ENCODE peak calls at places on chromosomes 5 and 9, in four cellular contexts. K is hepatocyte, W is fibroblast of villous mesenchyme, P is astrocyte of the cerebellum. L is an unnamed sample.
A peak's percentile ranks its signal among the peaks of the same experiment; 100 is the strongest.

GRCh38 chr5:25458628-25459027 is 813.9 kb upstream of the CDH10 start:
- DNase-seq in K (no peak), W (no peak), P (no peak), L (no peak)

GRCh38 chr9:86096382-86096781 is 3.0 kb downstream of the GOLM1 start:
- DNase-seq in K (peak; percentile 40), W (peak; percentile 67), P (no peak), L (peak; percentile 33)

GRCh38 chr9:101585740-101586139 is 9.0 kb downstream of the PPP3R2 start:
- DNase-seq in K (no peak), W (no peak), P (no peak), L (no peak)

GRCh38 chr5:2582507-2582906 is 169.0 kb downstream of the IRX2 start:
- DNase-seq in K (no peak), W (no peak), P (no peak), L (no peak)

GRCh38 chr9:6080154-6080716 is 64.8 kb upstream of the RANBP6 start:
- DNase-seq in K (peak; percentile 96), W (peak; percentile 92), P (peak; percentile 46), L (peak; percentile 92)

GRCh38 chr5:141155540-141156374 is 5.9 kb downstream of the PCDHB6 start:
- DNase-seq in K (no peak), W (no peak), P (no peak), L (no peak)

GRCh38 chr9:116656977-116657376 is 30.1 kb upstream of the TRIM32 start:
- DNase-seq in K (no peak), W (no peak), P (no peak), L (peak; percentile 68)

GRCh38 chr9:20604561-20604960 is 17.7 kb downstream of the MLLT3 start:
- DNase-seq in K (no peak), W (peak; percentile 75), P (no peak), L (no peak)

GRCh38 chr5:458547-459353 is 15.8 kb downstream of the EXOC3 start:
- DNase-seq in K (peak; percentile 51), W (peak; percentile 35), P (no peak), L (peak; percentile 49)

GRCh38 chr9:8706998-8707397 is 907.4 kb upstream of the DMAC1 start:
- DNase-seq in K (no peak), W (no peak), P (no peak), L (no peak)

GRCh38 chr5:36768450-36768849 is 108.1 kb upstream of the NIPBL start:
- DNase-seq in K (no peak), W (peak; percentile 3), P (no peak), L (no peak)

GRCh38 chr5:2753452-2754409 is 2.3 kb upstream of the IRX2 start:
- DNase-seq in K (peak; percentile 8), W (no peak), P (no peak), L (peak; percentile 41)

GRCh38 chr9:135326141-135326540 is 153.4 kb upstream of the PPP1R26 start:
- DNase-seq in K (no peak), W (no peak), P (no peak), L (no peak)

GRCh38 chr9:70352802-70353201 is 61.7 kb downstream of the KLF9 start:
- DNase-seq in K (no peak), W (peak; percentile 23), P (peak; percentile 5), L (peak; percentile 17)

GRCh38 chr5:107805819-107806218 is 135.1 kb upstream of the EFNA5 start:
- DNase-seq in K (no peak), W (no peak), P (no peak), L (no peak)

GRCh38 chr5:67404261-67405100 is 207.9 kb upstream of the CD180 start:
- DNase-seq in K (peak; percentile 53), W (no peak), P (no peak), L (peak; percentile 28)

GRCh38 chr5:61640631-61641030 is 308.6 kb downstream of the ZSWIM6 start:
- DNase-seq in K (no peak), W (no peak), P (no peak), L (no peak)

GRCh38 chr9:23596913-23597634 is 229.0 kb downstream of the ELAVL2 start:
- DNase-seq in K (no peak), W (no peak), P (no peak), L (no peak)

GRCh38 chr5:63963080-63963735 is 963 bp upstream of the HTR1A start:
- DNase-seq in K (peak; percentile 90), W (peak; percentile 68), P (peak; percentile 56), L (peak; percentile 68)

GRCh38 chr9:131629827-131630205 is 84.5 kb downstream of the PRRT1B start:
- DNase-seq in K (no peak), W (no peak), P (no peak), L (no peak)

GRCh38 chr9:69471433-69471832 is 146.4 kb downstream of the ENTREP1 start:
- DNase-seq in K (no peak), W (no peak), P (peak; percentile 38), L (no peak)

GRCh38 chr5:7881816-7882215 is 12.9 kb downstream of the MTRR start:
- DNase-seq in K (no peak), W (no peak), P (no peak), L (no peak)

GRCh38 chr9:132878695-132879064 is at the start of gene SPACA9:
- DNase-seq in K (peak; percentile 84), W (peak; percentile 52), P (no peak), L (peak; percentile 64)

GRCh38 chr9:69056416-69056815 is 20.9 kb downstream of the FXN start:
- DNase-seq in K (no peak), W (no peak), P (no peak), L (no peak)

GRCh38 chr5:158462349-158463114 is 603.6 kb upstream of the CLINT1 start:
- DNase-seq in K (no peak), W (no peak), P (no peak), L (no peak)

GRCh38 chr5:73295447-73295846 is 122.5 kb downstream of the TMEM174 start:
- DNase-seq in K (no peak), W (no peak), P (no peak), L (no peak)

GRCh38 chr5:159190170-159190569 is 19.2 kb downstream of the RNF145 start:
- DNase-seq in K (no peak), W (no peak), P (no peak), L (no peak)

GRCh38 chr5:166724284-166724683 is 1567.2 kb upstream of the WWC1 start:
- DNase-seq in K (peak; percentile 28), W (peak; percentile 40), P (no peak), L (no peak)

GRCh38 chr9:88747768-88748167 is 212.8 kb downstream of the NXNL2 start:
- DNase-seq in K (peak; percentile 83), W (peak; percentile 98), P (no peak), L (peak; percentile 93)

GRCh38 chr9:85319946-85320345 is 421.8 kb downstream of the AGTPBP1 start:
- DNase-seq in K (no peak), W (no peak), P (no peak), L (no peak)

GRCh38 chr5:180643191-180643851 is 6.1 kb downstream of the FLT4 start:
- DNase-seq in K (peak; percentile 2), W (no peak), P (no peak), L (no peak)

GRCh38 chr9:91119147-91119546 is 242.6 kb downstream of the AUH start:
- DNase-seq in K (no peak), W (peak; percentile 66), P (peak; percentile 18), L (peak; percentile 59)

GRCh38 chr5:128800377-128800776 is 164.9 kb upstream of the SLC27A6 start:
- DNase-seq in K (no peak), W (no peak), P (no peak), L (no peak)

GRCh38 chr9:114367406-114367805 is 20.4 kb downstream of the AKNA start:
- DNase-seq in K (no peak), W (no peak), P (no peak), L (no peak)

GRCh38 chr9:114370251-114370984 is 17.4 kb downstream of the AKNA start:
- DNase-seq in K (no peak), W (no peak), P (no peak), L (no peak)

GRCh38 chr9:114366334-114367128 is 21.3 kb downstream of the AKNA start:
- DNase-seq in K (peak; percentile 65), W (peak; percentile 95), P (peak; percentile 80), L (peak; percentile 92)

GRCh38 chr9:114369567-114370240 is 18.1 kb downstream of the AKNA start:
- DNase-seq in K (no peak), W (no peak), P (no peak), L (no peak)

GRCh38 chr9:114367823-114368609 is 19.8 kb downstream of the AKNA start:
- DNase-seq in K (no peak), W (no peak), P (no peak), L (no peak)
- H3K4me3 ChIP-seq in K (no peak overlapping the region), W (no peak overlapping the region), P (no peak overlapping the region), L (no peak overlapping the region)

DNA sequence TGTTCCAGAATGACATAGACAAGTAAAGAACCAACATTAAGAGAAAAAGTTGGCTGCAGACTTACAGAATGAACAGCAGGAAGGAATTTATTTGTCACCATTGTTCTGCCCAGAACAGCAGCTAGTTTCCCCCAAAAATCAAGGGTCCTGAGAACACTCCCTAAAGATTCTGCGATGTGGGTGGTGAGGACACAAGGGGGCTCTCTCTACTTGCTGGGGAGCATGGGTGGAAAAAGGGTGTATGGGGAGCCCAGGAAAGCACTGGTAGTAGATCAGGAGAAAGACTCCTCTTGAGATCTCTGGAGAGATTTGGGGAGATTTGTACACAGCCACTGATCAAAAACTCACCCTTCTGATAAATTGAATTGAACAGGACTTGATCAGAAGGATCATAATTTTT is 316.5 kb downstream of the KCTD16 start:
- DNase-seq in K (no peak), W (no peak), P (no peak), L (no peak)
- TF ChIP-seq CTCF in K (no peak), W (peak; percentile 16), P (no peak), L (no peak)

GRCh38 chr9:108628281-108628680 is 227.5 kb downstream of the ACTL7B start:
- DNase-seq in K (no peak), W (no peak), P (no peak), L (no peak)
- H3K4me3 ChIP-seq in K (no peak overlapping the region), W (no peak overlapping the region), P (no peak overlapping the region), L (no peak overlapping the region)

GRCh38 chr5:136120529-136120928 is 12.1 kb upstream of the SMAD5 start:
- DNase-seq in K (no peak), W (no peak), P (no peak), L (no peak)
- TF ChIP-seq CTCF in K (no peak), W (no peak), P (no peak), L (no peak)

GRCh38 chr5:177296581-177296980 is 6.9 kb downstream of the RAB24 start:
- DNase-seq in K (no peak), W (no peak), P (no peak), L (no peak)
- H3K4me3 ChIP-seq in K (no peak overlapping the region), W (no peak overlapping the region), P (no peak overlapping the region), L (no peak overlapping the region)

GRCh38 chr5:177519463-177520235 is 2.9 kb upstream of the DDX41 start:
- DNase-seq in K (no peak), W (no peak), P (no peak), L (no peak)

GRCh38 chr5:177523711-177524538 is 7.2 kb upstream of the DDX41 start:
- DNase-seq in K (no peak), W (no peak), P (no peak), L (no peak)

GRCh38 chr5:177524539-177524900 is 7.8 kb upstream of the DDX41 start:
- DNase-seq in K (no peak), W (no peak), P (no peak), L (no peak)

GRCh38 chr5:177520271-177520670 is 3.5 kb upstream of the DDX41 start:
- DNase-seq in K (no peak), W (no peak), P (no peak), L (no peak)

GRCh38 chr5:177520906-177521513 is 4.2 kb upstream of the DDX41 start:
- DNase-seq in K (no peak), W (no peak), P (no peak), L (no peak)
- TF ChIP-seq CTCF in K (no peak), W (no peak), P (no peak), L (peak; percentile 15)